ENCODE peak calls at places on chromosomes 12 and 14, in four cellular contexts. F is effector memory CD8-positive, alpha-beta T cell; H is NCI-H345; A is nephron progenitor cell. P is an unnamed sample.

GRCh38 chr12:105561981-105562726 is 231.7 kb downstream of the C12orf75 start:
- DNase-seq in F (no peak), H (peak), A (peak), P (peak)

GRCh38 chr12:49264466-49264872 is 413 bp upstream of the TUBA1C start:
- DNase-seq in F (peak), H (no peak), A (peak), P (no peak)

GRCh38 chr12:67025543-67026114 is 243.5 kb upstream of the CAND1 start:
- DNase-seq in F (peak), H (peak), A (peak), P (peak)

GRCh38 chr14:76261371-76261811 is 109.7 kb downstream of the GPATCH2L start:
- DNase-seq in F (no peak), H (no peak), A (no peak), P (peak)

GRCh38 chr12:27864521-27864920 is 84.5 kb upstream of the MANSC4 start:
- DNase-seq in F (no peak), H (no peak), A (no peak), P (no peak)

GRCh38 chr14:94571950-94572349 is 9.3 kb upstream of the SERPINA5 start:
- DNase-seq in F (no peak), H (no peak), A (no peak), P (no peak)

GRCh38 chr14:105465209-105466031 is 9.2 kb upstream of the CRIP2 start:
- DNase-seq in F (no peak), H (peak), A (no peak), P (no peak)

GRCh38 chr12:121167232-121167820 is 34.6 kb downstream of the P2RX7 start:
- DNase-seq in F (no peak), H (no peak), A (no peak), P (no peak)

P was measured in islet precursor cell.